ENCODE peak calls at places on chromosomes 4 and X, in six cellular contexts. One of them, this sample, is unnamed. For H3K36me3, the result is how much of the 10 kb centered on the place peaks cover.

GRCh38 chr4:146105464-146105863 is 70.1 kb upstream of the LSM6 start:
- DNase-seq in brain microvascular endothelial cell: no peak
- DNase-seq in ovary: no peak
- DNase-seq in pancreas: no peak
- DNase-seq in prostate gland: no peak
- DNase-seq in left ventricle myocardium inferior: no peak
- DNase-seq in this sample: no peak

GRCh38 chrX:119684916-119685224 is 8.1 kb downstream of the SEPTIN6 start:
- DNase-seq in pancreas: no peak
- DNase-seq in left ventricle myocardium inferior: no peak
- DNase-seq in prostate gland: no peak
- DNase-seq in brain microvascular endothelial cell: no peak
- DNase-seq in ovary: no peak
- DNase-seq in this sample: no peak

GRCh38 chrX:39518451-39519212 is 579.1 kb downstream of the BCOR start:
- DNase-seq in pancreas: peak
- DNase-seq in ovary: no peak
- DNase-seq in left ventricle myocardium inferior: peak
- DNase-seq in brain microvascular endothelial cell: no peak
- DNase-seq in prostate gland: no peak
- DNase-seq in this sample: no peak

GRCh38 chr4:76022031-76022430 is 1.3 kb downstream of the CXCL10 start:
- DNase-seq in ovary: no peak
- DNase-seq in brain microvascular endothelial cell: no peak
- DNase-seq in prostate gland: no peak
- DNase-seq in pancreas: no peak
- DNase-seq in left ventricle myocardium inferior: no peak
- DNase-seq in this sample: no peak

GRCh38 chr4:8215001-8215427 is 15.9 kb downstream of the SH3TC1 start:
- DNase-seq in left ventricle myocardium inferior: no peak
- DNase-seq in brain microvascular endothelial cell: no peak
- DNase-seq in ovary: no peak
- DNase-seq in pancreas: peak
- DNase-seq in prostate gland: peak
- DNase-seq in this sample: no peak

GRCh38 chr4:52376107-52376704 is 282.9 kb downstream of the USP46 start:
- DNase-seq in left ventricle myocardium inferior: no peak
- DNase-seq in brain microvascular endothelial cell: peak
- DNase-seq in prostate gland: no peak
- DNase-seq in pancreas: peak
- DNase-seq in ovary: no peak
- DNase-seq in this sample: peak

GRCh38 chrX:51332188-51332942 is at the start of gene NUDT10:
- DNase-seq in pancreas: peak
- DNase-seq in brain microvascular endothelial cell: peak
- DNase-seq in left ventricle myocardium inferior: peak
- DNase-seq in ovary: peak
- DNase-seq in prostate gland: peak
- DNase-seq in this sample: peak

GRCh38 chrX:7214251-7214650 is 66.3 kb upstream of the PUDP start:
- DNase-seq in pancreas: no peak
- DNase-seq in brain microvascular endothelial cell: no peak
- DNase-seq in left ventricle myocardium inferior: no peak
- DNase-seq in ovary: no peak
- DNase-seq in prostate gland: no peak
- DNase-seq in this sample: no peak

GRCh38 chrX:107731831-107732502 is 43.6 kb downstream of the TSC22D3 start:
- DNase-seq in brain microvascular endothelial cell: peak
- DNase-seq in ovary: peak
- DNase-seq in pancreas: peak
- DNase-seq in prostate gland: peak
- DNase-seq in left ventricle myocardium inferior: peak
- DNase-seq in this sample: peak

GRCh38 chrX:74585766-74586165 is 28.7 kb downstream of the RLIM start:
- DNase-seq in left ventricle myocardium inferior: no peak
- DNase-seq in brain microvascular endothelial cell: no peak
- DNase-seq in prostate gland: no peak
- DNase-seq in ovary: no peak
- DNase-seq in pancreas: no peak
- DNase-seq in this sample: no peak

GRCh38 chr4:81565137-81565870 is 93.6 kb upstream of the RASGEF1B start:
- DNase-seq in pancreas: peak
- DNase-seq in ovary: peak
- DNase-seq in brain microvascular endothelial cell: peak
- DNase-seq in prostate gland: peak
- DNase-seq in left ventricle myocardium inferior: peak
- DNase-seq in this sample: no peak

GRCh38 chr4:110624016-110624770 is 1.3 kb upstream of the PITX2 start:
- DNase-seq in brain microvascular endothelial cell: no peak
- DNase-seq in pancreas: no peak
- DNase-seq in ovary: no peak
- DNase-seq in prostate gland: no peak
- DNase-seq in left ventricle myocardium inferior: no peak
- DNase-seq in this sample: no peak

GRCh38 chr4:147117400-147117799 is 171.7 kb upstream of the TTC29 start:
- DNase-seq in brain microvascular endothelial cell: no peak
- DNase-seq in pancreas: no peak
- DNase-seq in prostate gland: peak
- DNase-seq in ovary: no peak
- DNase-seq in left ventricle myocardium inferior: no peak
- DNase-seq in this sample: no peak

GRCh38 chrX:148854351-148854750 is 353.9 kb downstream of the AFF2 start:
- DNase-seq in left ventricle myocardium inferior: no peak
- DNase-seq in ovary: no peak
- DNase-seq in prostate gland: no peak
- DNase-seq in brain microvascular endothelial cell: peak
- DNase-seq in pancreas: no peak
- DNase-seq in this sample: no peak

GRCh38 chrX:24148535-24149345 is 789 bp upstream of the ZFX start:
- DNase-seq in ovary: no peak
- DNase-seq in left ventricle myocardium inferior: no peak
- DNase-seq in brain microvascular endothelial cell: no peak
- DNase-seq in prostate gland: no peak
- DNase-seq in pancreas: no peak
- DNase-seq in this sample: peak

GRCh38 chr4:10460313-10461047 is 3.3 kb upstream of the ZNF518B start:
- DNase-seq in prostate gland: no peak
- DNase-seq in pancreas: no peak
- DNase-seq in brain microvascular endothelial cell: no peak
- DNase-seq in ovary: no peak
- DNase-seq in left ventricle myocardium inferior: no peak
- DNase-seq in this sample: no peak

GRCh38 chr4:178812866-178813265 is 1370.6 kb upstream of the AGA start:
- DNase-seq in prostate gland: no peak
- DNase-seq in left ventricle myocardium inferior: no peak
- DNase-seq in ovary: no peak
- DNase-seq in pancreas: no peak
- DNase-seq in brain microvascular endothelial cell: no peak
- DNase-seq in this sample: no peak

GRCh38 chrX:1860936-1861670 is 246.2 kb downstream of the ASMT start:
- DNase-seq in ovary: no peak
- DNase-seq in brain microvascular endothelial cell: no peak
- DNase-seq in left ventricle myocardium inferior: no peak
- DNase-seq in pancreas: no peak
- DNase-seq in prostate gland: no peak
- DNase-seq in this sample: no peak

GRCh38 chr4:581181-581580 is 5.1 kb upstream of the TMEM271 start:
- DNase-seq in left ventricle myocardium inferior: no peak
- DNase-seq in ovary: no peak
- DNase-seq in pancreas: no peak
- DNase-seq in brain microvascular endothelial cell: no peak
- DNase-seq in prostate gland: no peak
- DNase-seq in this sample: no peak

GRCh38 chr4:143699331-143700059 is 980 bp downstream of the FREM3 start:
- DNase-seq in left ventricle myocardium inferior: no peak
- DNase-seq in ovary: no peak
- DNase-seq in pancreas: no peak
- DNase-seq in brain microvascular endothelial cell: no peak
- DNase-seq in prostate gland: no peak
- DNase-seq in this sample: no peak

GRCh38 chrX:151675121-151675746 is 20.0 kb upstream of the PRRG3 start:
- DNase-seq in brain microvascular endothelial cell: no peak
- DNase-seq in prostate gland: no peak
- DNase-seq in ovary: no peak
- DNase-seq in left ventricle myocardium inferior: no peak
- DNase-seq in pancreas: no peak
- DNase-seq in this sample: no peak

GRCh38 chr4:81839347-81840042 is 367.8 kb upstream of the RASGEF1B start:
- DNase-seq in brain microvascular endothelial cell: no peak
- DNase-seq in ovary: no peak
- DNase-seq in prostate gland: no peak
- DNase-seq in pancreas: no peak
- DNase-seq in left ventricle myocardium inferior: no peak
- DNase-seq in this sample: no peak

GRCh38 chr4:112287258-112287873 is 1.7 kb upstream of the TIFA start:
- DNase-seq in pancreas: no peak
- DNase-seq in brain microvascular endothelial cell: no peak
- DNase-seq in prostate gland: no peak
- DNase-seq in left ventricle myocardium inferior: no peak
- DNase-seq in ovary: no peak
- DNase-seq in this sample: no peak

GRCh38 chr4:112288455-112288854 is 2.8 kb upstream of the TIFA start:
- DNase-seq in left ventricle myocardium inferior: no peak
- DNase-seq in ovary: no peak
- DNase-seq in brain microvascular endothelial cell: no peak
- DNase-seq in pancreas: no peak
- DNase-seq in prostate gland: no peak
- DNase-seq in this sample: no peak

GRCh38 chr4:112284662-112285411 is 867 bp downstream of the TIFA start:
- DNase-seq in brain microvascular endothelial cell: no peak
- DNase-seq in left ventricle myocardium inferior: no peak
- DNase-seq in pancreas: no peak
- DNase-seq in ovary: no peak
- DNase-seq in prostate gland: peak
- DNase-seq in this sample: peak

GRCh38 chr4:112290341-112290740 is 4.6 kb upstream of the TIFA start:
- DNase-seq in prostate gland: no peak
- DNase-seq in pancreas: no peak
- DNase-seq in brain microvascular endothelial cell: no peak
- DNase-seq in ovary: no peak
- DNase-seq in left ventricle myocardium inferior: no peak
- DNase-seq in this sample: no peak

DNA sequence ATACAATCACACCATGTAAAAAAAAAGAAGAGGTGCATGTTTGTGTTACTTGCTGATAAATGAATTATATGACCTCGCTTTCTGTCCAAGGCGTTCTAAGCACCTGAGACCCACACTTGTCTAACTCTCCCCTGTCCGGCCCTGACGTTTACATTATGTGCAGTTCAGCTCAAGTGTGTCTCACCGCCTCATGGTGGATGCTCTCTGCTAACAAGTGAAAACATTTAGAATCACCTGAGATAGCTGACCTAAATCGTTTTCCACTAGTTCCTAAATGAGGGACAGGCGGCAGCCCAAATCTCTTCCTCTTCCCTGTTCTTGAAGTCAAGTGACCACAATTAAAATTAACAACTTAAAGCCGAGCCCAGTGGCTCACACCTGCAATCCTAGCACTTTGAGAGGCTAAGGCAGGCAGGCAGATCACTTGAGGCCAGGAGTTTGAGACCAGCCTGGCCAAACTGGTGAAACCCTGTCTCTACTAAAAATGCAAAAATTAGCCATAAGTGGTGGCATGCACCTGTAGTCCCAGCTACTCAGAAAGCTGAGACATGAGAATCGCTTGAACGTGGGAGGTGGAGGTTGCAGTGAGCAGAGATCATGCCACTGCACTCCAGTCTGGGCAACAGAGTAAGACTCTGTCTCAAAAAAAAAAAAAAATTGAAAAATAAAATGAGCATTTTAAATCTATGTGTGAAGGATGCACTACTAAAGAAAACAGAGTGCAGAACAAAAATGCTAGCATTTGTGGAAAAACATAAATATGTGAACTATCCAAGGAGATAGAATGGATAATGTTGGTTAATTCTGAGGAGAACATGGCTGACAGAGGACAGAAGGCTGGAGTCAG is 3.9 kb upstream of the TIFA start:
- DNase-seq in brain microvascular endothelial cell: no peak
- DNase-seq in pancreas: no peak
- DNase-seq in ovary: no peak
- DNase-seq in prostate gland: no peak
- DNase-seq in left ventricle myocardium inferior: no peak
- DNase-seq in this sample: no peak
- H3K27ac ChIP-seq in brain microvascular endothelial cell: no peak
- H3K27ac ChIP-seq in pancreas: no peak
- H3K27ac ChIP-seq in ovary: no peak
- H3K27ac ChIP-seq in prostate gland: no peak
- H3K27ac ChIP-seq in left ventricle myocardium inferior: no peak
- H3K27ac ChIP-seq in this sample: no peak

DNA sequence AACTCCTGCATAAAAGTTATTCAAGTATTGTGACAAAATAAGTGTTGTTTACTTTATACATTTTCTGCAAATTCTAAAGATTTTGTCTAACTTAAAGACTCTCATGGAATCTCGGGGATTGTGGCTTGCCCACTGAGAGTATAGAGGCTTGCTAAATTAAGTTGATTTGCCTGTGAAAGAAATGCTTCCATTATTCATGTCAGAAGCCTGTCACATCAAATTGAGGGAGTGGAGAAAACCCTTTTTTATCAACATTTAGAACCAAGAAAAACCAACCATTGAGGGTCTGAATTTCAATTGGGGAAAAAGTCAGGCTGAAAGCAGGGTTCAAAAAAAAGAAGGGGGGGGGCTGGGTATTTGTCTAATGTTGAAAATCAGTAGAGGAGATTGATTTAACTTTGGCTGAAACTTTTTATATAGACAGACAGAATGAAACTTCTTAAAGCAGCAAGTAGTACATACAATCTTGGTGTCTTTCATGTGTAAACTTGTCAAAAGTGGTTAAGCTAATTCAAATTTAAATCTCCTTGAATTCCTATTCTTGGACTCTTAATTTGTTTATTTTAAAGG is 144.8 kb upstream of the CXorf66 start:
- DNase-seq in prostate gland: no peak
- DNase-seq in ovary: no peak
- DNase-seq in pancreas: no peak
- DNase-seq in left ventricle myocardium inferior: no peak
- DNase-seq in brain microvascular endothelial cell: no peak
- DNase-seq in this sample: no peak
- H3K4me3 ChIP-seq in prostate gland: no peak
- H3K4me3 ChIP-seq in ovary: no peak
- H3K4me3 ChIP-seq in pancreas: no peak
- H3K4me3 ChIP-seq in left ventricle myocardium inferior: no peak
- H3K4me3 ChIP-seq in brain microvascular endothelial cell: no peak
- H3K4me3 ChIP-seq in this sample: no peak

GRCh38 chr4:1762264-1763010 is 30.7 kb upstream of the FGFR3 start:
- DNase-seq in pancreas: no peak
- DNase-seq in prostate gland: no peak
- DNase-seq in ovary: no peak
- DNase-seq in left ventricle myocardium inferior: no peak
- DNase-seq in brain microvascular endothelial cell: no peak
- DNase-seq in this sample: no peak
- H3K36me3 ChIP-seq in pancreas: under half
- H3K36me3 ChIP-seq in prostate gland: under half
- H3K36me3 ChIP-seq in ovary: under half
- H3K36me3 ChIP-seq in left ventricle myocardium inferior: under half
- H3K36me3 ChIP-seq in brain microvascular endothelial cell: under half
- H3K36me3 ChIP-seq in this sample: under half

DNA sequence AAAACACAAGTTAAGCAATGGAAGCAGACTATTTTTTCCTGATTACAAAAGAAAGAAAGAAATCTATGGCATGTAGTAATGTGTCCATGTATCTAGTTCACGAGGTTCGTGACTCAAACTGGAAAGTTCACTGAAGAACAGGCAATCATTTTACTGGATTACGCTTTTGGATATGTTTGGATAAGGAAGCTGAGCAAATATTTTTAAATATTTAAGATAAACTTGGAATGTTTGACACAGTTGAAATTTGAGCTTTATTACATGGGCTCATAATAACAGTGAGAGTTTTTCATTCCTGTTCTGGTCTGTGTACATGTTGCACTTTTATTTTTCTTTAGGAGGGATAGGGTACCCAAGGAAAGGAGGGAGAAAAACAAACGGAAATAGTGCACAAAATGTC is 244.2 kb upstream of the GK2 start:
- DNase-seq in pancreas: no peak
- DNase-seq in brain microvascular endothelial cell: peak
- DNase-seq in left ventricle myocardium inferior: no peak
- DNase-seq in ovary: no peak
- DNase-seq in prostate gland: peak
- DNase-seq in this sample: no peak
- H3K27ac ChIP-seq in pancreas: peak
- H3K27ac ChIP-seq in brain microvascular endothelial cell: peak
- H3K27ac ChIP-seq in left ventricle myocardium inferior: no peak
- H3K27ac ChIP-seq in ovary: no peak
- H3K27ac ChIP-seq in prostate gland: peak
- H3K27ac ChIP-seq in this sample: no peak